ENCODE peak calls at places on chromosomes 16 and 17, in seven cellular contexts. R is T-cell, N is OCI-LY7, F is epithelial cell of proximal tubule, K is mammary epithelial cell, M is hypothalamus, I is COR-L47. L is an unnamed sample.

GRCh38 chr17:44345497-44346026 is 460 bp downstream of the GRN start:
- DNase-seq in F (no peak), M (peak; percentile 16), I (peak; percentile 79), R (peak; percentile 32), N (peak; percentile 71), K (peak; percentile 62), L (peak; percentile 80)

GRCh38 chr16:24776486-24777220 is 47.2 kb downstream of the TNRC6A start:
- DNase-seq in R (no peak), K (no peak), N (no peak), F (no peak), I (no peak), M (no peak), L (no peak)

GRCh38 chr16:4414187-4414909 is 2.0 kb downstream of the CORO7 start:
- DNase-seq in R (peak; percentile 84), N (peak; percentile 59), M (no peak), F (no peak), K (no peak), I (peak; percentile 58), L (no peak)

GRCh38 chr17:4576729-4577322 is 7.5 kb upstream of the SMTNL2 start:
- DNase-seq in M (no peak), R (no peak), I (no peak), N (no peak), F (no peak), K (no peak), L (no peak)

GRCh38 chr16:85258616-85259015 is 146.3 kb upstream of the CIBAR2 start:
- DNase-seq in I (no peak), K (no peak), M (peak; percentile 16), F (no peak), R (no peak), N (no peak), L (no peak)

GRCh38 chr17:45656527-45657181 is 127.5 kb upstream of the CRHR1 start:
- DNase-seq in F (no peak), N (no peak), K (no peak), M (no peak), R (no peak), I (no peak), L (no peak)

GRCh38 chr16:81940781-81941560 is 70.3 kb downstream of the SDR42E1 start:
- DNase-seq in I (peak; percentile 34), R (no peak), K (peak; percentile 63), N (no peak), M (no peak), F (peak; percentile 10), L (peak; percentile 41)

GRCh38 chr17:71464241-71464640 is 656.6 kb upstream of the SOX9 start:
- DNase-seq in F (no peak), K (peak; percentile 81), M (no peak), N (no peak), I (no peak), R (no peak), L (no peak)

GRCh38 chr17:82287849-82288601 is 14.5 kb upstream of the CSNK1D start:
- DNase-seq in F (peak; percentile 89), K (no peak), R (no peak), I (no peak), M (no peak), N (no peak), L (peak; percentile 69)

GRCh38 chr16:10033561-10033960 is 148.7 kb downstream of the GRIN2A start:
- DNase-seq in K (no peak), M (no peak), F (no peak), N (no peak), I (no peak), R (no peak), L (no peak)

GRCh38 chr16:17369441-17369951 is 101.3 kb downstream of the XYLT1 start:
- DNase-seq in N (peak; percentile 92), F (no peak), K (no peak), R (peak; percentile 80), I (no peak), M (peak; percentile 15), L (no peak)

GRCh38 chr16:59597269-59597668 is 863.2 kb upstream of the GOT2 start:
- DNase-seq in K (peak; percentile 3), R (no peak), I (no peak), M (no peak), F (no peak), N (no peak), L (no peak)

GRCh38 chr16:51161440-51162195 is 10.5 kb upstream of the SALL1 start:
- DNase-seq in N (no peak), R (no peak), I (no peak), F (no peak), M (no peak), K (no peak), L (no peak)

GRCh38 chr17:49575524-49576120 is at the start of gene NXPH3:
- DNase-seq in N (peak; percentile 41), I (peak; percentile 42), M (no peak), K (peak; percentile 59), R (peak; percentile 46), F (no peak), L (peak; percentile 69)

GRCh38 chr17:76147211-76148014 is 6.4 kb upstream of the FOXJ1 start:
- DNase-seq in R (no peak), F (no peak), K (peak; percentile 11), M (no peak), I (no peak), N (peak; percentile 41), L (peak; percentile 59)

GRCh38 chr17:2401426-2402221 is 764 bp upstream of the MNT start:
- DNase-seq in M (peak; percentile 99), N (peak; percentile 99), F (peak; percentile 88), R (peak; percentile 100), K (peak; percentile 99), I (peak; percentile 94), L (peak; percentile 95)

GRCh38 chr17:7744416-7744815 is 26.9 kb downstream of the DNAH2 start:
- DNase-seq in N (no peak), I (no peak), M (no peak), R (no peak), F (no peak), K (no peak), L (no peak)

GRCh38 chr17:68526548-68526947 is 14.3 kb downstream of the PRKAR1A start:
- DNase-seq in I (no peak), M (no peak), K (no peak), N (no peak), R (no peak), F (no peak), L (no peak)

GRCh38 chr16:17827313-17827712 is 356.6 kb upstream of the XYLT1 start:
- DNase-seq in I (no peak), K (no peak), M (no peak), R (no peak), N (no peak), F (no peak), L (no peak)

GRCh38 chr16:51621610-51622009 is 470.5 kb upstream of the SALL1 start:
- DNase-seq in M (no peak), N (no peak), F (no peak), K (peak; percentile 50), I (no peak), R (no peak), L (no peak)

GRCh38 chr17:46774108-46774737 is 44.3 kb downstream of the WNT3 start:
- DNase-seq in K (no peak), F (no peak), M (no peak), I (no peak), N (no peak), R (no peak), L (no peak)

GRCh38 chr17:57954421-57955182 is 610 bp downstream of the CUEDC1 start:
- DNase-seq in R (no peak), N (no peak), I (peak; percentile 48), K (no peak), M (peak; percentile 51), F (no peak), L (peak; percentile 91)

GRCh38 chr17:752620-753219 is 656 bp upstream of the GEMIN4 start:
- DNase-seq in F (no peak), I (peak; percentile 30), N (no peak), M (no peak), R (no peak), K (no peak), L (no peak)

GRCh38 chr17:1351275-1351674 is 48.7 kb downstream of the YWHAE start:
- DNase-seq in K (no peak), R (no peak), I (no peak), N (no peak), F (no peak), M (no peak), L (no peak)

GRCh38 chr16:72856797-72857196 is 191.1 kb downstream of the ZFHX3 start:
- DNase-seq in N (no peak), M (no peak), I (peak; percentile 35), F (no peak), R (no peak), K (no peak), L (peak; percentile 30)

GRCh38 chr17:49214665-49215360 is 4.3 kb downstream of the ABI3 start:
- DNase-seq in K (no peak), F (no peak), N (no peak), I (no peak), M (no peak), R (no peak), L (no peak)

GRCh38 chr17:7561028-7561575 is 617 bp upstream of the SENP3 start:
- DNase-seq in M (peak; percentile 71), R (peak; percentile 71), I (peak; percentile 56), F (no peak), K (peak; percentile 87), N (peak; percentile 88), L (peak; percentile 94)

GRCh38 chr16:12837344-12837743 is 33.7 kb upstream of the CPPED1 start:
- DNase-seq in F (no peak), K (no peak), N (no peak), R (no peak), M (no peak), I (no peak), L (no peak)

GRCh38 chr17:48547839-48548686 is 3.2 kb upstream of the HOXB2 start:
- DNase-seq in M (no peak), F (no peak), R (peak; percentile 50), I (no peak), N (no peak), K (peak; percentile 68), L (no peak)

GRCh38 chr16:27779719-27780161 is 229.8 kb downstream of the KATNIP start:
- DNase-seq in N (peak; percentile 29), F (no peak), R (no peak), M (peak; percentile 55), K (peak; percentile 12), I (no peak), L (no peak)

GRCh38 chr17:42819939-42820535 is 4.0 kb downstream of the BECN1 start:
- DNase-seq in R (peak; percentile 54), N (peak; percentile 80), F (no peak), I (peak; percentile 35), M (no peak), K (peak; percentile 32), L (peak; percentile 52)

GRCh38 chr17:50123649-50124349 is 6.2 kb downstream of the SAMD14 start:
- DNase-seq in R (no peak), K (no peak), M (no peak), I (peak; percentile 88), F (no peak), N (no peak), L (no peak)

L was measured in HTR-8/SVneo.